ENCODE peak calls at places on chromosomes 7 and 10, in five cellular contexts. P is fibroblast of lung, M is iPS DF 6.9, R is tibial artery, D is stomach. A is an unnamed sample. For H3K9me3 and H3K4me1, the result is how much of the 10 kb centered on the place peaks cover.

GRCh38 chr10:7913122-7913872 is 95.0 kb downstream of the TAF3 start:
- DNase-seq in M (no peak), R (no peak), D (no peak), P (no peak), A (no peak)

GRCh38 chr10:119370046-119370770 is 162.8 kb downstream of the GRK5 start:
- DNase-seq in D (no peak), P (peak), R (peak), M (no peak), A (no peak)

GRCh38 chr10:132452216-132452650 is 55.2 kb downstream of the PWWP2B start:
- DNase-seq in D (no peak), P (no peak), R (no peak), M (no peak), A (no peak)

GRCh38 chr7:2717293-2717904 is 29.4 kb downstream of the AMZ1 start:
- DNase-seq in D (peak), R (peak), M (no peak), P (peak), A (peak)

GRCh38 chr7:127809285-127809702 is 157.3 kb downstream of the SND1 start:
- DNase-seq in P (peak), M (no peak), D (no peak), R (no peak), A (no peak)

GRCh38 chr7:139640678-139641077 is 117.2 kb downstream of the CLEC2L start:
- DNase-seq in M (no peak), R (no peak), D (no peak), P (no peak), A (no peak)

GRCh38 chr7:147885906-147886305 is 704.7 kb upstream of the C7orf33 start:
- DNase-seq in D (no peak), M (no peak), P (no peak), R (no peak), A (no peak)

GRCh38 chr7:73905360-73905759 is 44.4 kb downstream of the TMEM270 start:
- DNase-seq in P (no peak), D (no peak), M (no peak), R (no peak), A (no peak)

GRCh38 chr7:101986335-101986734 is 168.9 kb downstream of the CUX1 start:
- DNase-seq in D (no peak), M (no peak), P (peak), R (no peak), A (no peak)

GRCh38 chr7:33831389-33832118 is 73.8 kb upstream of the BMPER start:
- DNase-seq in D (no peak), R (no peak), M (no peak), P (no peak), A (no peak)

GRCh38 chr10:130399425-130399950 is 263.3 kb downstream of the GLRX3 start:
- DNase-seq in D (no peak), R (no peak), P (no peak), M (no peak), A (no peak)
- H3K9me3 ChIP-seq in D (under half), R (under half), P (under half), M (under half), A (under half)

DNA sequence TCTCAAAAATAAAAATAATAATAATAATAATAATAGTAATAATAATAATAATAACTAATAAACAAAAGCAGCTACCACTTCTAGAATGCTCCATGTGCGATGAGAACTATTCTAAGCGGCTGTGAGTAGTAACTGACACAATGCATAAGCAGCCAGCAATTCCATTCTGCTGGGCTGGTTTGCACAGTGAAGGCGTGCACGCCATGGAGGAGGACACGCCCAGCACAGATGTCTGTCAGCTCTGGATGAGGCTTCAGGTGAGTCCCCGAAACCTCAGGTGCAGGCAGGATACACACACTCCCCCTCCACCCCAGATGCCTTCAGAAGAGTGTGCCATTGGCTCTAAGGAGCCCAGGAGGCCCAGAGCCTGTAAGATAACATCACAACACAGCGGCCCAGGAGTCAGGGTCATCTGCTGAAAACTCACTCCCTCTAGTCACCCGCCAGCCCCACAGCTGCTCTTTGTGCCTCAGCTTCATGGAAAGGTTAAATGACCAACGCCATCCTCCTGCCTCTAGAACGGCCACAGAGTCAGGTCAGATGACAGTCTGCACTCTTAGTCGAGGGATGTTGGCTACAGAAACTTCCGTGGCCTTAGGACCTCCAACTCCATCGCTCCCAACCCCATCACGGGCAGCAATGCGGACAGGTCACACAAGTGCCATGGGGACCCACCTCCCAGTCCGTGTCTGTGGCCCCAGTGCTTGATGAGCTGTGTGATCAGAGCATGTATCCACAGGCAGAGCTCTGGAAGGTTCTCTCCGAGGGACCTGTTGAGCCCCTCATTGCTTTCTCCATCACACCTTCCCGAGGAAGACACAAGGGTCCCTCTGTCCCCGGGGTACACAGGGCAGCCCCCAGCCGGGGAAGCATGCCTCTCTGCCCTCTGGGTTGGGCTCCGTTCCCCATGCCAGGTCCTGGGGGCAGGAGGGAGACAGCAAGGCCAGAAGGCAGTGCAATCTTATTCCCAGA is 103.9 kb downstream of the CTBP2 start:
- DNase-seq in D (no peak), M (no peak), P (no peak), R (no peak), A (no peak)
- H3K4me1 ChIP-seq in D (half or more), M (under half), P (under half), R (half or more), A (under half)

GRCh38 chr7:141114141-141114664 is 40.3 kb downstream of the TMEM178B start:
- DNase-seq in M (no peak), P (no peak), D (no peak), R (no peak), A (no peak)

GRCh38 chr7:141115949-141116348 is 42.1 kb downstream of the TMEM178B start:
- DNase-seq in P (no peak), D (no peak), M (no peak), R (no peak), A (no peak)

GRCh38 chr7:141123522-141123921 is 49.7 kb downstream of the TMEM178B start:
- DNase-seq in M (no peak), P (no peak), D (no peak), R (no peak), A (no peak)

GRCh38 chr7:141113131-141113530 is 39.3 kb downstream of the TMEM178B start:
- DNase-seq in P (no peak), D (no peak), M (no peak), R (no peak), A (no peak)

DNA sequence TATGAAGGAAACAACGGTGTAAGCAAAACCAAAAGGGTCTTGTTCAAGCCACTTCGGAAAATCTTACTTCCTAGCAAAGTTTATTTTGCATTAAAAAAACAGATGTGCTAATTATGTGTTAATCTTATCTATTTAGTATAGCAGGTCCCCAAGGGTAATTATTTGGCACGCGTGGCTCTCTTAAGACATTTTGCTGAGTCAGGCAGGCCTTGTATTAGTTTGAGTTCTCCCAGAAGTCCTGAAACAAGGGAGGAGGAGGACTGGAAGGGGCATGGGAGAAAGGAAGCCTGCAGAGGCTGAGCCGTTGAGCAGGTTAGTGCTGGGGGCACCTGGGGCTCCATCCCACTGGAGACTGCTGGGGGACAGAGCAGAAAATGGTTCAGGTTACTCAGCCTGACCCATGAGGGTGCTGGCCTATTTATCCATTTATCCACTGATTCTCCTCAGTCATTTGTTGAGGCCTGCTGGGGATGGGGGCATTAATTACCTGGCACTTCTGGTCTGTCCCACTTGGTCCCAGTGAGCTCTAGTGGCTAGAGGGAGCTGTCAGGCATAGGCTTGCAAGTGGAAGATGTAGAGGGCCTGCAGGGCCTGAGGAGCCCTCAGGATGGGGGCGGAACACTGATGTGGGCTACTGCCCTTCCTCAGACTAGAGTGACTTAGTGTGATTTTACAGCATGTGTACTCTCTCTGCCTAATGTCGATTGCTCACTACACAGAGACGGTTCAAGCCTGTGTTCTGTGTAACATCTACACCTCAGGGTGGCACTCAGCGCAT is 45.1 kb downstream of the TMEM178B start:
- DNase-seq in M (no peak), D (no peak), R (no peak), P (no peak), A (no peak)
- H3K4me3 ChIP-seq in M (no peak), D (no peak), R (no peak), P (no peak), A (no peak)

GRCh38 chr10:44465430-44466115 is 80.7 kb upstream of the CXCL12 start:
- DNase-seq in D (no peak), P (no peak), M (no peak), R (no peak), A (no peak)

GRCh38 chr10:44466236-44466635 is 81.3 kb upstream of the CXCL12 start:
- DNase-seq in D (no peak), R (no peak), P (no peak), M (no peak), A (no peak)

GRCh38 chr10:44468525-44468924 is 83.6 kb upstream of the CXCL12 start:
- DNase-seq in D (no peak), M (no peak), R (no peak), P (no peak), A (no peak)

GRCh38 chr10:44467900-44468299 is 83.0 kb upstream of the CXCL12 start:
- DNase-seq in P (no peak), R (no peak), D (no peak), M (no peak), A (no peak)

GRCh38 chr10:44467090-44467489 is 82.2 kb upstream of the CXCL12 start:
- DNase-seq in R (no peak), P (no peak), D (no peak), M (no peak), A (no peak)
- H3K9me3 ChIP-seq in R (under half), P (under half), D (under half), M (under half), A (under half)

DNA sequence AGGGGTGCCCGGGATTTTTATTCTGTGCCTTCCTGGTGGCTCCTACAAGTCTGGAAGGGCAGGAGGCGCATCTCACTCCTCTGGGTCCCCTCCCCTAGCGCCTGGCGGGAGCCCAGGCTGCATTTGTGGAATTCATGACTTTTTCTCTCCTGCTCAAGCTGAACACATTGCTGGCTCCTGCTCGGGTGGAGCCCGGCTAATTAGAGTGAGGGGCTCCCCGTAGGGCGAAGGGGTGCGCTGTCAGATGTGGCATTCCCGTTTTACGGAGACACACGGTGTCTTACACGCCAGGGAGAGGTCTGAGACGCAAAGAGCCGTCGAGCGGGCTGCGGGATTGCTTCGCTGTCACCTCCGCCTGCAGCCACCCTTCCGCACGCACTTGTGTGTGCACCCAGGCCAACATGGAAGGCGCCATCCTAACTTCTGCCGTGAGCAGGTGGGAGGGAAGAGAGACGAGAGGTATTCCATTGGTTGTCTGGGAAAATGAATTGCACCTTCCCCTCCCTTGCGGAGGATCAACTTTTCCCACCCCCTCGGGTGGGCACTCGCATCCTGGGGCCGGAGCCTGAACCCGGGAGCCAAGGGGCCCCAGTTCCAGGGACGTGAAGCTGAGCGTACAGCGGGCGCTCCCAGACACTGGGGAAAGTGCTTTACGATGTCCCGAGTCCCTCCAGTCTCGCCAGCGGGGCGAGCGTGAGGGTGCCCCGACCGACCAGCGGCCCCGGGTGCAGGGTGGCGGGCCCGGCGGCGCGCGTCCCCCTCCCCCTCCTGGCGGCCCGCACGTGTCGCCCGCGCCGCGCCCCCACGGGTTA is 1.2 kb upstream of the IKZF1 start:
- DNase-seq in P (no peak), D (no peak), M (no peak), R (no peak), A (peak)
- H3K4me1 ChIP-seq in P (under half), D (under half), M (under half), R (under half), A (under half)

GRCh38 chr7:70766109-70766508 is 365.8 kb upstream of the GALNT17 start:
- DNase-seq in M (no peak), R (no peak), P (no peak), D (no peak), A (no peak)

GRCh38 chr7:70764004-70764691 is 367.8 kb upstream of the GALNT17 start:
- DNase-seq in R (no peak), P (no peak), D (no peak), M (no peak), A (no peak)

GRCh38 chr7:70766694-70767093 is 365.2 kb upstream of the GALNT17 start:
- DNase-seq in M (no peak), R (no peak), P (no peak), D (no peak), A (no peak)

GRCh38 chr7:70765651-70766050 is 366.3 kb upstream of the GALNT17 start:
- DNase-seq in R (no peak), D (no peak), P (no peak), M (no peak), A (no peak)

GRCh38 chr7:70764701-70765208 is 367.2 kb upstream of the GALNT17 start:
- DNase-seq in P (no peak), M (no peak), D (no peak), R (no peak), A (no peak)
- H3K4me3 ChIP-seq in P (no peak), M (no peak), D (no peak), R (no peak), A (no peak)

GRCh38 chr7:157775560-157776332 is 438.9 kb downstream of the DNAJB6 start:
- DNase-seq in P (no peak), R (no peak), M (no peak), D (no peak), A (no peak)
- H3K9me3 ChIP-seq in P (under half), R (under half), M (under half), D (under half), A (under half)

A was measured in CD4-positive, CD25-positive, alpha-beta regulatory T cell.